ENCODE peak calls at places on chromosomes 7 and 10, in eight cellular contexts. Y, Q, N, Z, X, D, P and F are unnamed samples.

GRCh38 chr10:62541811-62542210 is 167.6 kb downstream of the ZNF365 start:
- DNase-seq in Y (no peak), Q (no peak), N (peak), Z (no peak), X (no peak), D (no peak), P (no peak), F (no peak)

GRCh38 chr7:135744938-135745701 is 3.5 kb downstream of the FAM180A start:
- DNase-seq in Y (no peak), Q (no peak), N (no peak), Z (no peak), X (peak), D (peak), P (peak), F (no peak)

GRCh38 chr10:62637249-62638061 is 167.1 kb upstream of the ADO start:
- DNase-seq in Y (no peak), Q (peak), N (peak), Z (peak), X (peak), D (peak), P (peak), F (no peak)

GRCh38 chr10:16828114-16828568 is 10.9 kb upstream of the RSU1 start:
- DNase-seq in Y (peak), Q (peak), N (peak), Z (peak), X (peak), D (peak), P (peak), F (peak)

GRCh38 chr10:119769886-119770285 is 44.0 kb downstream of the INPP5F start:
- DNase-seq in Y (no peak), Q (no peak), N (no peak), Z (no peak), X (peak), D (peak), P (peak), F (no peak)

GRCh38 chr7:151313857-151314256 is 27.8 kb upstream of the NUB1 start:
- DNase-seq in Y (peak), Q (peak), N (peak), Z (no peak), X (peak), D (peak), P (peak), F (no peak)

GRCh38 chr10:31618541-31619291 is 299.7 kb downstream of the ZEB1 start:
- DNase-seq in Y (peak), Q (no peak), N (peak), Z (no peak), X (no peak), D (peak), P (peak), F (no peak)

GRCh38 chr10:98106531-98106930 is 27.9 kb upstream of the R3HCC1L start:
- DNase-seq in Y (no peak), Q (no peak), N (no peak), Z (no peak), X (peak), D (no peak), P (no peak), F (no peak)

GRCh38 chr7:47622946-47623640 is 41.2 kb upstream of the TNS3 start:
- DNase-seq in Y (no peak), Q (no peak), N (no peak), Z (no peak), X (peak), D (peak), P (peak), F (no peak)

GRCh38 chr10:66836057-66836456 is 89.8 kb upstream of the LRRTM3 start:
- DNase-seq in Y (no peak), Q (no peak), N (no peak), Z (no peak), X (peak), D (peak), P (peak), F (no peak)

GRCh38 chr7:129213828-129214227 is 11.0 kb upstream of the AHCYL2 start:
- DNase-seq in Y (no peak), Q (no peak), N (no peak), Z (no peak), X (peak), D (peak), P (no peak), F (no peak)

GRCh38 chr10:62651341-62651740 is 153.2 kb upstream of the ADO start:
- DNase-seq in Y (no peak), Q (no peak), N (no peak), Z (no peak), X (no peak), D (no peak), P (no peak), F (no peak)

GRCh38 chr7:23491502-23491901 is 21.2 kb upstream of the IGF2BP3 start:
- DNase-seq in Y (no peak), Q (no peak), N (no peak), Z (no peak), X (no peak), D (peak), P (peak), F (no peak)

GRCh38 chr10:69474688-69475432 is 23.6 kb downstream of the TSPAN15 start:
- DNase-seq in Y (no peak), Q (no peak), N (peak), Z (no peak), X (peak), D (peak), P (peak), F (no peak)

GRCh38 chr10:132744839-132745238 is 41.1 kb downstream of the NKX6-2 start:
- DNase-seq in Y (no peak), Q (no peak), N (no peak), Z (no peak), X (no peak), D (no peak), P (no peak), F (no peak)

GRCh38 chr10:70599791-70600190 is 2.8 kb downstream of the PRF1 start:
- DNase-seq in Y (peak), Q (no peak), N (no peak), Z (peak), X (no peak), D (no peak), P (no peak), F (no peak)

GRCh38 chr7:103524042-103524907 is 78.3 kb upstream of the SLC26A5 start:
- DNase-seq in Y (no peak), Q (no peak), N (no peak), Z (no peak), X (peak), D (peak), P (peak), F (no peak)

GRCh38 chr7:155802906-155803417 is 9.3 kb downstream of the SHH start:
- DNase-seq in Y (no peak), Q (no peak), N (no peak), Z (peak), X (no peak), D (no peak), P (no peak), F (no peak)

GRCh38 chr10:77505431-77506334 is 131.9 kb downstream of the KCNMA1 start:
- DNase-seq in Y (no peak), Q (no peak), N (no peak), Z (no peak), X (peak), D (peak), P (peak), F (no peak)

GRCh38 chr10:49689882-49690510 is 10.5 kb downstream of the C10orf53 start:
- DNase-seq in Y (no peak), Q (no peak), N (no peak), Z (no peak), X (no peak), D (no peak), P (no peak), F (no peak)

GRCh38 chr10:33126118-33126517 is 168.1 kb upstream of the ITGB1 start:
- DNase-seq in Y (peak), Q (no peak), N (peak), Z (no peak), X (peak), D (peak), P (peak), F (no peak)

GRCh38 chr10:113018034-113018433 is 68.0 kb downstream of the TCF7L2 start:
- DNase-seq in Y (no peak), Q (no peak), N (no peak), Z (no peak), X (no peak), D (no peak), P (no peak), F (no peak)

GRCh38 chr7:101882595-101883564 is 65.5 kb downstream of the CUX1 start:
- DNase-seq in Y (peak), Q (peak), N (peak), Z (no peak), X (peak), D (peak), P (peak), F (peak)
- TF ChIP-seq CTCF in Y (no peak), Q (no peak), N (no peak), Z (no peak), X (no peak), D (no peak), P (no peak), F (no peak)

DNA sequence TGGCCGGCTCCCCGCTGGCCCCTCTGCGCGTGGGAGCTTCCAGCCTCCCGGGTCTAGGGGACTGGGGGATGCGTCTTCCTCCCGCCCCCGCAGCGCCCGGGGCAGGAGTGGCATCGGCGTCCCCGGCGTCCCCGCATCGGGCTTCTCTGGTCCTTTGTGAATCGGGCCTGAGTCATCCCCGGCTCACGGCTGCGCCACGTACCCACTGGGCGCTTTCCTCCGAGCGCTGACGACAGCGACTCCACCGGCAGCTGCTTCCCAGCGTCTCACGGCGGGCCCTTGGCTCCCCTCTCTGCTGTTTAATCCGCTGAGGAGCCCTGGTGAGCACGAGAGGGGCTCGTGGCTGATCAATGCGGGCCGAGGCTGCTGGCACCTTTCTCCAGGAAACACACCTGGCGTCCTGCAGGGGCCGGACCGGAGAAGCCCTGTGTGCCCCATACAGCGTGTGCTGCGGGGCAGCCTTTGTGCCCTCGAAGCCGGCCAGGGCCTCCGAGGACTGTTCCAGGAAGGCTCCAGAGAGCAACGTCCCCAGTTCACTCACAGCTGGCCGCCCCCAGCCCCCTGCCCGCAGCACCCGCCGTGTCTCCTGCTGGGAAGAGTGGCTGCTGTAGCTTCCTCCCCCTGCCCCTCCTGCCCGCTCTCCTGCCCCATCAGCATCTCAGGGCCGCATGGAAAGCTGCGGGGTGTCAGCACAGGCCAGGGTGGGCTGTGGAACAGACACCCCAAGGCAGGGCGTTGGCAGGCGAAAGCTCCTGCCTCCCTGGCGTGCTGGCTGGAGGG is 95.5 kb upstream of the DIP2C start:
- DNase-seq in Y (peak), Q (peak), N (no peak), Z (peak), X (peak), D (peak), P (peak), F (peak)
- TF ChIP-seq CTCF in Y (no peak), Q (no peak), N (no peak), Z (no peak), X (peak), D (peak), P (peak), F (no peak)

DNA sequence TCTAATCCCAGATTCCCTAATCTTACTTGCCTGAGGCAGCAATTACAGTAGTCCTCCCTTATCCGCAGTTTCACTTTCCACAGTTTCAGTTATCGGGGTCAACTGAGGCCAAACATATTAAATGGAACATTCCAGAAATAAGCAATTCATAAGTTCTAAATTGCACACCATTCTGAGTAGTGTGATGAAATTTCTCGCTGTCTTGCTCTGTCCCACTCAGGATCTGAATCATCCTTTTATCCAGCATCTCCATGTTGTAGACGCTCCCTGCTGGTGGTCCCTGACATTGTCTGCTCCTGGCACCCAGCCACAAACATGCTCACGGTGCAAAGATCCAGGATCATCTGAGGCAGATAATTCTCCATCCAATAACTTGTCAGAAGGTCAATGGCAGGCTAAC is 128.7 kb upstream of the CXCL12 start:
- DNase-seq in Y (no peak), Q (no peak), N (no peak), Z (no peak), X (no peak), D (peak), P (peak), F (no peak)
- TF ChIP-seq CTCF in Y (no peak), Q (no peak), N (peak), Z (no peak), X (no peak), D (peak), P (peak), F (no peak)

GRCh38 chr7:30702200-30702599 is 19.9 kb upstream of the CRHR2 start:
- DNase-seq in Y (no peak), Q (no peak), N (no peak), Z (peak), X (peak), D (no peak), P (peak), F (no peak)
- TF ChIP-seq CTCF in Y (no peak), Q (no peak), N (no peak), Z (no peak), X (peak), D (peak), P (peak), F (no peak)

GRCh38 chr7:32785365-32785764 is 106.2 kb downstream of the KBTBD2 start:
- DNase-seq in Y (no peak), Q (no peak), N (peak), Z (no peak), X (no peak), D (no peak), P (no peak), F (no peak)
- TF ChIP-seq CTCF in Y (no peak), Q (no peak), N (no peak), Z (no peak), X (no peak), D (no peak), P (no peak), F (no peak)

GRCh38 chr7:36155811-36156361 is 2.8 kb downstream of the EEPD1 start:
- DNase-seq in Y (no peak), Q (peak), N (peak), Z (no peak), X (no peak), D (peak), P (peak), F (peak)
- TF ChIP-seq CTCF in Y (no peak), Q (no peak), N (no peak), Z (no peak), X (no peak), D (peak), P (no peak), F (no peak)